ENCODE peak calls at places on chromosomes 12 and 14, in six cellular contexts. M is heart right ventricle; F is HS-5; K is breast epithelium; R is activated CD8-positive, alpha-beta memory T cell treated with anti-CD3 and anti-CD28 coated beads, Interleukin-2, amount 10 ng/mL, durations not matched to agents 7 days and 5 days; Y is iris pigment epithelial cell. H is an unnamed sample.
A peak's percentile ranks its signal among the peaks of the same experiment; 100 is the strongest.

GRCh38 chr12:10212623-10213131 is at the start of gene GABARAPL1:
- DNase-seq in F (no peak), M (peak; percentile 88), Y (peak; percentile 87), R (peak; percentile 85), K (peak; percentile 84), H (peak; percentile 87)

GRCh38 chr12:16670456-16671050 is 64.6 kb upstream of the LMO3 start:
- DNase-seq in R (no peak), K (no peak), F (peak; percentile 49), Y (peak; percentile 3), M (no peak), H (no peak)

GRCh38 chr14:102183922-102184677 is 44.4 kb downstream of the WDR20 start:
- DNase-seq in M (no peak), K (no peak), R (no peak), Y (no peak), F (no peak), H (no peak)

GRCh38 chr12:130073721-130074120 is 88.5 kb upstream of the FZD10 start:
- DNase-seq in F (no peak), M (no peak), Y (no peak), R (no peak), K (no peak), H (no peak)

GRCh38 chr12:34402899-34403705 is 380.8 kb downstream of the ALG10 start:
- DNase-seq in R (peak; percentile 22), F (no peak), K (peak; percentile 35), M (peak; percentile 2), Y (no peak), H (peak; percentile 56)

GRCh38 chr12:81558031-81558430 is 201.1 kb downstream of the PPFIA2 start:
- DNase-seq in M (no peak), K (no peak), R (no peak), Y (peak; percentile 80), F (peak; percentile 67), H (no peak)

GRCh38 chr14:53367631-53368030 is 214.5 kb upstream of the DDHD1 start:
- DNase-seq in R (no peak), K (no peak), Y (peak; percentile 49), M (no peak), F (peak; percentile 13), H (no peak)

GRCh38 chr12:122481861-122482260 is 18.9 kb downstream of the ZCCHC8 start:
- DNase-seq in R (no peak), K (no peak), F (no peak), Y (peak; percentile 40), M (no peak), H (no peak)

GRCh38 chr12:75366629-75367028 is 24.3 kb upstream of the GLIPR1L2 start:
- DNase-seq in K (no peak), Y (peak; percentile 46), M (no peak), F (no peak), R (no peak), H (no peak)

GRCh38 chr14:105881021-105881930 is 354.9 kb downstream of the TMEM121 start:
- DNase-seq in K (peak; percentile 38), F (no peak), Y (no peak), R (no peak), M (peak; percentile 3), H (peak; percentile 52)

GRCh38 chr12:53643232-53643992 is 17.2 kb upstream of the ATF7 start:
- DNase-seq in F (no peak), K (no peak), Y (no peak), R (no peak), M (no peak), H (no peak)

GRCh38 chr12:93373847-93374723 is 3.6 kb upstream of the NUDT4 start:
- DNase-seq in K (no peak), Y (no peak), M (no peak), R (no peak), F (no peak), H (no peak)

GRCh38 chr12:123389560-123390351 is 5.8 kb downstream of the KMT5A start:
- DNase-seq in Y (peak; percentile 39), F (no peak), K (no peak), M (peak; percentile 56), R (peak; percentile 54), H (peak; percentile 65)